ENCODE peak calls at places on chromosomes 3 and 15, in four cellular contexts. K is K562, H is T47D, L is SK-N-SH. D is an unnamed sample.

GRCh38 chr15:80526556-80527340 is 122.6 kb downstream of the ARNT2 start:
- DNase-seq in K (no peak), H (no peak), L (no peak), D (no peak)

GRCh38 chr15:92832992-92833438 is 67.1 kb upstream of the CHD2 start:
- DNase-seq in K (no peak), H (no peak), L (no peak), D (no peak)

GRCh38 chr15:31439328-31439727 is 112.7 kb downstream of the KLF13 start:
- DNase-seq in K (peak), H (peak), L (no peak), D (peak)

GRCh38 chr3:192772495-192772894 is 45.2 kb upstream of the FGF12 start:
- DNase-seq in K (no peak), H (peak), L (peak), D (peak)

GRCh38 chr15:92864127-92864814 is 35.9 kb upstream of the CHD2 start:
- DNase-seq in K (no peak), H (no peak), L (no peak), D (no peak)

GRCh38 chr3:170233532-170233931 is 11.3 kb downstream of the PRKCI start:
- DNase-seq in K (peak), H (peak), L (no peak), D (peak)

GRCh38 chr3:160224256-160224655 is 966 bp upstream of the C3orf80 start:
- DNase-seq in K (no peak), H (no peak), L (no peak), D (no peak)

GRCh38 chr15:87118424-87118823 is 1038.8 kb downstream of the AGBL1 start:
- DNase-seq in K (no peak), H (no peak), L (peak), D (no peak)

GRCh38 chr15:60804986-60805949 is 326.3 kb upstream of the ICE2 start:
- DNase-seq in K (no peak), H (no peak), L (no peak), D (no peak)

GRCh38 chr3:55718074-55718473 is 231.0 kb upstream of the WNT5A start:
- DNase-seq in K (no peak), H (no peak), L (peak), D (no peak)

GRCh38 chr3:172260381-172260780 is 187.9 kb downstream of the GHSR start:
- DNase-seq in K (no peak), H (no peak), L (no peak), D (no peak)

GRCh38 chr3:125916376-125916978 is 52.5 kb upstream of the ROPN1B start:
- DNase-seq in K (peak), H (peak), L (peak), D (peak)

GRCh38 chr3:9211155-9211950 is 38.1 kb downstream of the SRGAP3 start:
- DNase-seq in K (no peak), H (no peak), L (peak), D (no peak)

GRCh38 chr15:89806565-89807550 is 7.8 kb downstream of the ANPEP start:
- DNase-seq in K (no peak), H (no peak), L (no peak), D (peak)

GRCh38 chr15:68679161-68679560 is 100.4 kb downstream of the CORO2B start:
- DNase-seq in K (no peak), H (no peak), L (no peak), D (no peak)
- TF ChIP-seq JUND in K (no peak), H (no peak), L (no peak), D (no peak)

GRCh38 chr3:180362081-180362480 is 239.9 kb upstream of the TTC14 start:
- DNase-seq in K (no peak), H (no peak), L (no peak), D (no peak)

GRCh38 chr3:180354214-180354613 is 247.7 kb upstream of the TTC14 start:
- DNase-seq in K (no peak), H (no peak), L (no peak), D (no peak)

GRCh38 chr3:180359381-180360279 is 242.3 kb upstream of the TTC14 start:
- DNase-seq in K (no peak), H (no peak), L (no peak), D (no peak)

DNA sequence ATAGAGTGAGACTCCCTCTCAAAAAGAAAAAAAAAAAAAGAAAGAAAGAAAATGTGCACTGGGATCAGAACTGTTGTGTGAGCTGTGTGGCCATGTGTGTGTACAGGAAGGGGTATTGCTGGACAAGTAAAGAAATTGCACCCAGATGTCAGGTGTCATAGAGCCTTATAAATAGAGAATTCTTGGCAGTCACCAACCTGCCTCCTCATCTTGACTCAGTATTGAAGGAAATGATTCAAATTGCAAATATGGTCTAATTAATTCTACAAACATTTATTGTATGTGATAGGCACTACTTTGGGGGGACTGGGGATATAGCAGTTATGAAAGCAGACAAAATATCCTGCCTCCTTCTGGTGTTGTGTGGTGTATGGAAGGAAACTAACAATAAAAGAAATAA is 243.8 kb upstream of the TTC14 start:
- DNase-seq in K (no peak), H (no peak), L (no peak), D (no peak)
- TF ChIP-seq JUND in K (no peak), H (no peak), L (peak), D (no peak)

DNA sequence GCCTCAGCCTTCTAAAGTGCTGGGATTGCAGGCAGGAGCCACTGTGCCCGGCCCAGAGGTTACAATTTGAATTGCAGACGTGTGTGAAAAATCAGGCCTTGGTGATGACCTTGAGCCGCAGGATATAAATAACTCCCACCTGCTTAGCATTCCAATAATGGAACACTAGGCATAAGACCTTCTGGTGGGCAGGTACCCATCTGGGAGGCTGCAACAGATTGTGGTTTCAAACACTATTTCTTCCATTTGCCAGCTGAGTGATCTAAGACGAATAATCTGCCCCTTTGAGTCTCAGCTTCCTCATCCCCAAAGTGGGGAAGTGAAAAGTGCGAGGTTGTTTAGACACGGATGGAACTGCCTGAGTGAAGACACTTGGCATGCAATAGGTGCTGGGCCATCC is 47.7 kb upstream of the HERC1 start:
- DNase-seq in K (no peak), H (no peak), L (no peak), D (no peak)
- TF ChIP-seq JUND in K (no peak), H (no peak), L (no peak), D (no peak)

GRCh38 chr15:68644088-68644904 is 65.5 kb downstream of the CORO2B start:
- DNase-seq in K (peak), H (no peak), L (no peak), D (no peak)
- TF ChIP-seq JUND in K (peak), H (no peak), L (no peak), D (no peak)

DNA sequence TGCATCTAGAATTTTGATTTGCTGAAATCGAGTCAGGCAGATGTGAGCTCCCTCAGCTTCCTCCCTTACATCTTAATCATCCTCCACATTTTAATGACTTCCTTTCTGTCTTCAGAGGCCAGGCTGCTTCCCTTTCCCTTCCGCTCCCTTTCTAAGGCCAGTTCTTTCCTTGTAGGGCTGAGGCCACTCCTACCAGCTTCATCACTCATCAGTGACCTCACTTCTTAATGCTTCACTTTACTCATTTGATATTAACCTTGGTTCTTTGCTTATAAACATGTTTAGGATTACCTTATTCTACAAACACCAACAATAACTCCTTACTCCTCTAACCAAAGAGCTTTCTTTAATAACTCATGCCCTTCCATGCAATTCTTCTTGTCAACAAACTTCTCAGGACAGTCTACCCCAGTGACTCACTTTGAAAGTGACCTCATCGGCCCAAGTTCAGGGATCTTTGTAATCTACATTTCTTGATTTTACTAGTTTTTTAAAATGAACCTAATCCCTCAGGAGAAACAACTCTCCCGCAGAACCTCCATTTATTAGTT is 23.9 kb downstream of the ILDR1 start:
- DNase-seq in K (no peak), H (no peak), L (no peak), D (no peak)
- TF ChIP-seq JUND in K (peak), H (no peak), L (no peak), D (no peak)

GRCh38 chr3:180683816-180684215 is 4.5 kb upstream of the CCDC39 start:
- DNase-seq in K (no peak), H (no peak), L (no peak), D (no peak)
- TF ChIP-seq JUND in K (no peak), H (no peak), L (no peak), D (no peak)

D was measured in HepG2.